ENCODE peak calls at places on chromosomes 4 and X, in six cellular contexts. U is fibroblast of lung, T is colonic mucosa, V is GM23248, B is mesendoderm, C is SK-N-MC. W is an unnamed sample.
A peak's percentile ranks its signal among the peaks of the same experiment; 100 is the strongest.

GRCh38 chr4:86220137-86220536 is 139.7 kb downstream of the MAPK10 start:
- DNase-seq in U (peak; percentile 93), T (no peak), V (peak; percentile 84), B (no peak), C (no peak), W (no peak)

GRCh38 chr4:108119199-108119800 is 49.4 kb downstream of the LEF1 start:
- DNase-seq in U (no peak), T (no peak), V (no peak), B (no peak), C (no peak), W (no peak)

GRCh38 chrX:35919536-35920309 is at the start of gene CFAP47:
- DNase-seq in U (peak; percentile 14), T (peak; percentile 43), V (no peak), B (peak; percentile 80), C (no peak), W (peak; percentile 76)

GRCh38 chrX:136204571-136204970 is 46.6 kb downstream of the MAP7D3 start:
- DNase-seq in U (peak; percentile 88), T (peak; percentile 57), V (peak; percentile 76), B (peak; percentile 64), C (no peak), W (no peak)

GRCh38 chr4:177384856-177385396 is 57.3 kb downstream of the AGA start:
- DNase-seq in U (no peak), T (no peak), V (no peak), B (no peak), C (no peak), W (no peak)

GRCh38 chr4:121776610-121777401 is 11.8 kb upstream of the SMIM43 start:
- DNase-seq in U (no peak), T (no peak), V (peak; percentile 38), B (no peak), C (no peak), W (no peak)

GRCh38 chrX:64437665-64438064 is 42.4 kb upstream of the MTMR8 start:
- DNase-seq in U (no peak), T (no peak), V (no peak), B (no peak), C (no peak), W (no peak)

GRCh38 chr4:99179626-99180025 is 35.5 kb upstream of the ADH4 start:
- DNase-seq in U (no peak), T (peak; percentile 48), V (no peak), B (no peak), C (no peak), W (peak; percentile 63)

GRCh38 chrX:119622356-119623232 is 16.4 kb upstream of the NKRF start:
- DNase-seq in U (peak; percentile 86), T (peak; percentile 49), V (peak; percentile 9), B (no peak), C (no peak), W (no peak)

GRCh38 chrX:113202601-113203000 is 362.0 kb upstream of the AMOT start:
- DNase-seq in U (no peak), T (no peak), V (no peak), B (no peak), C (no peak), W (no peak)

GRCh38 chr4:169100656-169101055 is 90.6 kb upstream of the CBR4 start:
- DNase-seq in U (no peak), T (no peak), V (no peak), B (peak; percentile 76), C (no peak), W (no peak)

GRCh38 chrX:2782778-2783177 is 30.9 kb downstream of the XG start:
- DNase-seq in U (no peak), T (no peak), V (no peak), B (no peak), C (no peak), W (no peak)

GRCh38 chr4:54067163-54067562 is 2.8 kb upstream of the CHIC2 start:
- DNase-seq in U (peak; percentile 80), T (peak; percentile 86), V (peak; percentile 88), B (no peak), C (no peak), W (no peak)

GRCh38 chr4:5383191-5383980 is 325.0 kb downstream of the EVC2 start:
- DNase-seq in U (no peak), T (no peak), V (peak; percentile 42), B (no peak), C (no peak), W (no peak)

GRCh38 chr4:185710487-185710995 is 101.5 kb downstream of the SORBS2 start:
- DNase-seq in U (no peak), T (no peak), V (no peak), B (no peak), C (no peak), W (no peak)

GRCh38 chr4:103887191-103887590 is 167.4 kb upstream of the TACR3 start:
- DNase-seq in U (no peak), T (no peak), V (peak; percentile 14), B (no peak), C (no peak), W (no peak)

GRCh38 chr4:11543710-11544109 is 115.0 kb upstream of the HS3ST1 start:
- DNase-seq in U (peak; percentile 77), T (no peak), V (no peak), B (no peak), C (no peak), W (no peak)

GRCh38 chr4:145485120-145485519 is 3.5 kb downstream of the SMAD1 start:
- DNase-seq in U (no peak), T (no peak), V (no peak), B (no peak), C (no peak), W (no peak)

GRCh38 chrX:21802844-21803243 is 36.6 kb upstream of the MBTPS2 start:
- DNase-seq in U (no peak), T (no peak), V (no peak), B (no peak), C (no peak), W (no peak)

GRCh38 chr4:80492761-80493160 is 157.2 kb downstream of the CFAP299 start:
- DNase-seq in U (no peak), T (peak; percentile 54), V (no peak), B (peak; percentile 31), C (no peak), W (no peak)

GRCh38 chr4:78592104-78592783 is 40.7 kb downstream of the ANXA3 start:
- DNase-seq in U (no peak), T (peak; percentile 45), V (peak; percentile 16), B (peak; percentile 32), C (no peak), W (no peak)

GRCh38 chrX:156004256-156004655 is 6.8 kb downstream of the IL9R start:
- DNase-seq in U (no peak), T (no peak), V (peak; percentile 45), B (no peak), C (no peak), W (no peak)

GRCh38 chr4:185902654-185903053 is 90.7 kb upstream of the SORBS2 start:
- DNase-seq in U (peak; percentile 12), T (no peak), V (peak; percentile 5), B (no peak), C (no peak), W (no peak)

GRCh38 chr4:15636818-15637217 is 18.3 kb downstream of the FBXL5 start:
- DNase-seq in U (no peak), T (no peak), V (no peak), B (no peak), C (no peak), W (no peak)

GRCh38 chr4:183099537-183100297 is 660 bp downstream of the WWC2 start:
- DNase-seq in U (no peak), T (no peak), V (peak; percentile 56), B (peak; percentile 90), C (no peak), W (peak; percentile 84)

GRCh38 chrX:71619193-71619592 is 882 bp upstream of the CXCR3 start:
- DNase-seq in U (no peak), T (no peak), V (no peak), B (no peak), C (no peak), W (no peak)

DNA sequence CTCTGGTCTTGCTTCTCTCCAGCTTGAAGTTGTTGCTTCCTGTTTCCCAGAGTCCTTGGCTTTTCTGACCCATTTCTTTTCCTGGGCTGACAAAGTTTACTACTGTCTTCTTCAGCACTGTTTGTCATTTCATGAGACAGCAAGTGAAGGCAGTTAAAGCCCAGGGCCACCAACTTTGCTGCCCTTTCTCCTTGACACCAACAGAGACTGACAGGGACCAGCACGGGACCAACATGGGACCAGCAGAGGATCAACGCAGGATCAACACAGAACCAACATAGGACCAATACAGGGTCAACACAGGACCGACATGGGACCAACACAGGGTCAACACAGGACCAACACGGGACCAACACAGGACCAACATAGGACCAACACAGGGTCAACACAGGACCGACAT is 34.9 kb downstream of the RNF212 start:
- DNase-seq in U (no peak), T (no peak), V (no peak), B (no peak), C (no peak), W (no peak)
- H3K9ac ChIP-seq in U (no peak overlapping the region), T (no peak overlapping the region), V (no peak overlapping the region), B (no peak overlapping the region), C (no peak overlapping the region), W (no peak overlapping the region)

GRCh38 chr4:687975-688694 is 816 bp downstream of the SLC49A3 start:
- DNase-seq in U (no peak), T (no peak), V (no peak), B (peak; percentile 52), C (no peak), W (peak; percentile 85)

GRCh38 chr4:686371-687040 is 2.4 kb downstream of the SLC49A3 start:
- DNase-seq in U (no peak), T (no peak), V (no peak), B (no peak), C (no peak), W (peak; percentile 78)

GRCh38 chr4:687048-687974 is 1.6 kb downstream of the SLC49A3 start:
- DNase-seq in U (peak; percentile 87), T (peak; percentile 92), V (peak; percentile 98), B (peak; percentile 69), C (no peak), W (peak; percentile 95)

GRCh38 chr4:688695-689497 is at the start of gene SLC49A3:
- DNase-seq in U (no peak), T (no peak), V (peak; percentile 48), B (peak; percentile 71), C (no peak), W (peak; percentile 82)

GRCh38 chr4:689498-690122 is 659 bp upstream of the SLC49A3 start:
- DNase-seq in U (no peak), T (no peak), V (no peak), B (no peak), C (no peak), W (peak; percentile 63)
- H3K27ac ChIP-seq in U (no peak overlapping the region), T (peak overlapping the region; percentile 74), V (peak overlapping the region; percentile 96), B (no peak overlapping the region), C (no peak overlapping the region), W (peak overlapping the region; percentile 32)

GRCh38 chr4:152501846-152502536 is 33.9 kb downstream of the FBXW7 start:
- DNase-seq in U (no peak), T (no peak), V (peak; percentile 60), B (no peak), C (no peak), W (no peak)
- H3K9ac ChIP-seq in U (no peak overlapping the region), T (no peak overlapping the region), V (no peak overlapping the region), B (no peak overlapping the region), C (no peak overlapping the region), W (no peak overlapping the region)

GRCh38 chrX:139898334-139898733 is 34.5 kb downstream of the ATP11C start:
- DNase-seq in U (no peak), T (no peak), V (no peak), B (no peak), C (no peak), W (no peak)

GRCh38 chrX:139889760-139890159 is 43.1 kb downstream of the ATP11C start:
- DNase-seq in U (peak; percentile 18), T (no peak), V (peak; percentile 57), B (peak; percentile 38), C (no peak), W (no peak)

GRCh38 chrX:139890991-139891700 is 41.7 kb downstream of the ATP11C start:
- DNase-seq in U (peak; percentile 69), T (no peak), V (peak; percentile 69), B (no peak), C (no peak), W (no peak)

GRCh38 chrX:139892512-139892911 is 40.3 kb downstream of the ATP11C start:
- DNase-seq in U (no peak), T (no peak), V (no peak), B (no peak), C (no peak), W (no peak)
- H3K27ac ChIP-seq in U (no peak overlapping the region), T (no peak overlapping the region), V (no peak overlapping the region), B (no peak overlapping the region), C (no peak overlapping the region), W (no peak overlapping the region)